ENCODE peak calls at places on chromosomes 7 and 10, in six cellular contexts. One of them, this sample, is unnamed.

GRCh38 chr7:84153005-84153404 is 41.6 kb downstream of the SEMA3A start:
- DNase-seq in transverse colon: no peak
- DNase-seq in astrocyte: no peak
- DNase-seq in BE2C: no peak
- DNase-seq in spleen: no peak
- DNase-seq in psoas muscle: no peak
- DNase-seq in this sample: no peak

GRCh38 chr10:10293431-10293830 is 724.2 kb upstream of the CELF2 start:
- DNase-seq in transverse colon: no peak
- DNase-seq in astrocyte: no peak
- DNase-seq in BE2C: no peak
- DNase-seq in spleen: no peak
- DNase-seq in psoas muscle: no peak
- DNase-seq in this sample: no peak

GRCh38 chr7:46932656-46933424 is 649.1 kb downstream of the TNS3 start:
- DNase-seq in transverse colon: no peak
- DNase-seq in astrocyte: peak; percentile 95
- DNase-seq in BE2C: peak; percentile 51
- DNase-seq in spleen: no peak
- DNase-seq in psoas muscle: no peak
- DNase-seq in this sample: no peak

GRCh38 chr10:107653832-107654287 is 489.4 kb upstream of the SORCS1 start:
- DNase-seq in transverse colon: peak; percentile 17
- DNase-seq in astrocyte: no peak
- DNase-seq in BE2C: no peak
- DNase-seq in spleen: no peak
- DNase-seq in psoas muscle: no peak
- DNase-seq in this sample: no peak

GRCh38 chr10:42958142-42958868 is 118.6 kb upstream of the RET start:
- DNase-seq in transverse colon: no peak
- DNase-seq in astrocyte: no peak
- DNase-seq in BE2C: peak; percentile 52
- DNase-seq in spleen: no peak
- DNase-seq in psoas muscle: no peak
- DNase-seq in this sample: no peak

GRCh38 chr7:7103343-7104313 is 78.7 kb upstream of the C1GALT1 start:
- DNase-seq in transverse colon: no peak
- DNase-seq in astrocyte: peak; percentile 54
- DNase-seq in BE2C: no peak
- DNase-seq in spleen: peak; percentile 70
- DNase-seq in psoas muscle: no peak
- DNase-seq in this sample: no peak

GRCh38 chr7:98107313-98107691 is 640 bp downstream of the LMTK2 start:
- DNase-seq in transverse colon: peak; percentile 25
- DNase-seq in astrocyte: no peak
- DNase-seq in BE2C: peak; percentile 12
- DNase-seq in spleen: no peak
- DNase-seq in psoas muscle: peak; percentile 54
- DNase-seq in this sample: no peak

GRCh38 chr7:150738092-150739044 is 1.1 kb downstream of the GIMAP5 start:
- DNase-seq in transverse colon: no peak
- DNase-seq in astrocyte: no peak
- DNase-seq in BE2C: no peak
- DNase-seq in spleen: no peak
- DNase-seq in psoas muscle: no peak
- DNase-seq in this sample: no peak

GRCh38 chr10:55183993-55184392 is 383.0 kb upstream of the PCDH15 start:
- DNase-seq in transverse colon: no peak
- DNase-seq in astrocyte: peak; percentile 33
- DNase-seq in BE2C: no peak
- DNase-seq in spleen: no peak
- DNase-seq in psoas muscle: no peak
- DNase-seq in this sample: no peak
- H3K4me1 ChIP-seq in transverse colon: no peaks in the 10 kb centered on the region
- H3K4me1 ChIP-seq in astrocyte: no peaks in the 10 kb centered on the region
- H3K4me1 ChIP-seq in BE2C: peaks cover 3% of the 10 kb centered on the region
- H3K4me1 ChIP-seq in spleen: no peaks in the 10 kb centered on the region
- H3K4me1 ChIP-seq in psoas muscle: no peaks in the 10 kb centered on the region
- H3K4me1 ChIP-seq in this sample: no peaks in the 10 kb centered on the region

GRCh38 chr10:7449063-7449695 is 38.3 kb upstream of the SFMBT2 start:
- DNase-seq in transverse colon: no peak
- DNase-seq in astrocyte: no peak
- DNase-seq in BE2C: no peak
- DNase-seq in spleen: no peak
- DNase-seq in psoas muscle: no peak
- DNase-seq in this sample: no peak
- TF ChIP-seq CTCF in transverse colon: no peak
- TF ChIP-seq CTCF in astrocyte: no peak
- TF ChIP-seq CTCF in BE2C: no peak
- TF ChIP-seq CTCF in spleen: no peak
- TF ChIP-seq CTCF in psoas muscle: no peak
- TF ChIP-seq CTCF in this sample: no peak

DNA sequence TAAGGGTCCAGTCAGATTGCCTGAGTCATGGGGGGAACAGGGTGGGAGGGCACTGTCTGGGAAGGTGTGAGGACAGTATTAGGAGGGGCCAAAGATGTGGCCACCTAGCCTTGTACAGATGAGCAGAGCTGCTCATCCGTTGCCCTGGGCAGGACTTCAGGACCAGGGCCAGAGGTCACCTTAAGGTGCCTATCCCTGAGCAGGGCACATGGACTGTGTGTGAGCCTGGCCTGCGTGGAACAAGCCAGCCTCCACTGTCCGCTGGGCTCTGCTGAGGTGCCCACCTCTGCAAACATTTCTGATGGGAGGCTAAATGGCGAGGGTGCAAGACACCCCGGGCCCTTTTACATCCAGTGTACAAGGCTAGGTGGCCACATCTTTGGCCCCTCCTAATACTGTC is 3.4 kb upstream of the OPN1SW start:
- DNase-seq in transverse colon: no peak
- DNase-seq in astrocyte: no peak
- DNase-seq in BE2C: no peak
- DNase-seq in spleen: no peak
- DNase-seq in psoas muscle: no peak
- DNase-seq in this sample: no peak
- H3K4me1 ChIP-seq in transverse colon: no peaks in the 10 kb centered on the region
- H3K4me1 ChIP-seq in astrocyte: no peaks in the 10 kb centered on the region
- H3K4me1 ChIP-seq in BE2C: peaks cover 5% of the 10 kb centered on the region
- H3K4me1 ChIP-seq in spleen: no peaks in the 10 kb centered on the region
- H3K4me1 ChIP-seq in psoas muscle: no peaks in the 10 kb centered on the region
- H3K4me1 ChIP-seq in this sample: no peaks in the 10 kb centered on the region

GRCh38 chr7:81244213-81244612 is 325.4 kb upstream of the SEMA3C start:
- DNase-seq in transverse colon: no peak
- DNase-seq in astrocyte: no peak
- DNase-seq in BE2C: peak; percentile 42
- DNase-seq in spleen: no peak
- DNase-seq in psoas muscle: no peak
- DNase-seq in this sample: no peak
- TF ChIP-seq CTCF in transverse colon: no peak
- TF ChIP-seq CTCF in astrocyte: no peak
- TF ChIP-seq CTCF in BE2C: peak; percentile 34
- TF ChIP-seq CTCF in spleen: no peak
- TF ChIP-seq CTCF in psoas muscle: no peak
- TF ChIP-seq CTCF in this sample: no peak

DNA sequence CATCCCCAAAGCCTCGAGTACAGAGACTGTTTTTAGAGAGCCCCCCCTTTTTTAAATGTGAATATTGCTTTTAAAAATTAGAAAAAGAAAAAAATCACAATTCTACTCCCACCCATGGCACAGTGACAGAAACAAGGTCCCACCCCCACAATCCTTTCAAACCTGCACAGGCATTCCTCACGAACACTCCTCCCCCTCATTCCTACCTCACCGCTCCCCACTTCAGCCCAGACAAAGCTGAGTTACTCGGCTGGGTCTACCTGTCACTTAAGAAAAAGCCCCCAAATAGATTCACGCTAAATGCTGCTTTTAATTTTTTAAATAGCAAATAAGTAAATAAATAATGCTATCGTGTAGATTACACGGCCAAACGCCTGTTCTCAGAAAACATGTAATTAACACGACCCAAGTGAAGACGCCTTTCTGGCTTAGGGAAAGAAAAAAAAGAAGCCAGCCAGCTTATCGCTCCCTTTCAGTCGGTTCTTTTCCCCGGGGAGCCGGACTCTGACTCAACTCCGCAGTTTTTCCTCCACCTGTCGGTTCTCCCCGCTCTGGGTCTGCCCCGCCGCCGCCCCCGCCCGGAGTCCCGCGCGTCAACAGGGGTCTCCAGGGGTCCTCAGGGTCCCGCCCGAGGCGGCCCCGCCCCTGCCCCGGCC is 724 bp downstream of the MPP7 start:
- DNase-seq in transverse colon: peak; percentile 14
- DNase-seq in astrocyte: no peak
- DNase-seq in BE2C: peak; percentile 46
- DNase-seq in spleen: no peak
- DNase-seq in psoas muscle: no peak
- DNase-seq in this sample: peak; percentile 51
- H3K4me1 ChIP-seq in transverse colon: no peaks in the 10 kb centered on the region
- H3K4me1 ChIP-seq in astrocyte: peaks cover 7% of the 10 kb centered on the region
- H3K4me1 ChIP-seq in BE2C: no peaks in the 10 kb centered on the region
- H3K4me1 ChIP-seq in spleen: peaks cover 40% of the 10 kb centered on the region
- H3K4me1 ChIP-seq in psoas muscle: peaks cover 30% of the 10 kb centered on the region
- H3K4me1 ChIP-seq in this sample: peaks cover 14% of the 10 kb centered on the region

GRCh38 chr10:55627526-55628170 is 733.4 kb downstream of the ZWINT start:
- DNase-seq in transverse colon: no peak
- DNase-seq in astrocyte: no peak
- DNase-seq in BE2C: peak; percentile 48
- DNase-seq in spleen: no peak
- DNase-seq in psoas muscle: no peak
- DNase-seq in this sample: peak; percentile 33

GRCh38 chr10:55630491-55631056 is 730.5 kb downstream of the ZWINT start:
- DNase-seq in transverse colon: no peak
- DNase-seq in astrocyte: no peak
- DNase-seq in BE2C: peak; percentile 66
- DNase-seq in spleen: peak; percentile 55
- DNase-seq in psoas muscle: no peak
- DNase-seq in this sample: peak; percentile 42

GRCh38 chr10:55631071-55631654 is 729.9 kb downstream of the ZWINT start:
- DNase-seq in transverse colon: peak; percentile 31
- DNase-seq in astrocyte: peak; percentile 25
- DNase-seq in BE2C: peak; percentile 89
- DNase-seq in spleen: peak; percentile 80
- DNase-seq in psoas muscle: peak; percentile 55
- DNase-seq in this sample: peak; percentile 54

GRCh38 chr10:55628260-55628701 is 732.8 kb downstream of the ZWINT start:
- DNase-seq in transverse colon: no peak
- DNase-seq in astrocyte: no peak
- DNase-seq in BE2C: peak; percentile 86
- DNase-seq in spleen: no peak
- DNase-seq in psoas muscle: no peak
- DNase-seq in this sample: peak; percentile 39

GRCh38 chr10:55629792-55630490 is 731.1 kb downstream of the ZWINT start:
- DNase-seq in transverse colon: no peak
- DNase-seq in astrocyte: peak; percentile 31
- DNase-seq in BE2C: peak; percentile 79
- DNase-seq in spleen: peak; percentile 70
- DNase-seq in psoas muscle: no peak
- DNase-seq in this sample: no peak
- TF ChIP-seq CTCF in transverse colon: no peak
- TF ChIP-seq CTCF in astrocyte: peak; percentile 76
- TF ChIP-seq CTCF in BE2C: peak; percentile 87
- TF ChIP-seq CTCF in spleen: no peak
- TF ChIP-seq CTCF in psoas muscle: peak; percentile 33
- TF ChIP-seq CTCF in this sample: peak; percentile 59

This sample was measured in lower lobe of right lung.